ENCODE peak calls at places on chromosomes 11 and 22, in six cellular contexts. One of them, this sample, is unnamed.
A peak's percentile ranks its signal among the peaks of the same experiment; 100 is the strongest.

GRCh38 chr22:23790819-23791736 is 4.3 kb downstream of the SMARCB1 start:
- DNase-seq in adrenal gland: no peak
- DNase-seq in hepatocyte: peak; percentile 54
- DNase-seq in A549: no peak
- DNase-seq in NB4: no peak
- DNase-seq in epithelial cell of proximal tubule: no peak
- DNase-seq in this sample: no peak

GRCh38 chr11:17595526-17596309 is 48.7 kb downstream of the OTOG start:
- DNase-seq in adrenal gland: peak; percentile 3
- DNase-seq in hepatocyte: no peak
- DNase-seq in A549: no peak
- DNase-seq in NB4: no peak
- DNase-seq in epithelial cell of proximal tubule: no peak
- DNase-seq in this sample: no peak

GRCh38 chr11:114262681-114263509 is 33.3 kb upstream of the NNMT start:
- DNase-seq in adrenal gland: peak; percentile 65
- DNase-seq in hepatocyte: peak; percentile 71
- DNase-seq in A549: peak; percentile 50
- DNase-seq in NB4: peak; percentile 66
- DNase-seq in epithelial cell of proximal tubule: no peak
- DNase-seq in this sample: peak; percentile 58

GRCh38 chr11:128505449-128506058 is 81.8 kb downstream of the ETS1 start:
- DNase-seq in adrenal gland: no peak
- DNase-seq in hepatocyte: no peak
- DNase-seq in A549: no peak
- DNase-seq in NB4: no peak
- DNase-seq in epithelial cell of proximal tubule: no peak
- DNase-seq in this sample: no peak

GRCh38 chr11:65547446-65548125 is 10.6 kb downstream of the LTBP3 start:
- DNase-seq in adrenal gland: no peak
- DNase-seq in hepatocyte: no peak
- DNase-seq in A549: no peak
- DNase-seq in NB4: no peak
- DNase-seq in epithelial cell of proximal tubule: no peak
- DNase-seq in this sample: no peak

GRCh38 chr11:93541884-93542752 is 1.1 kb downstream of the SMCO4 start:
- DNase-seq in adrenal gland: peak; percentile 67
- DNase-seq in hepatocyte: peak; percentile 63
- DNase-seq in A549: peak; percentile 58
- DNase-seq in NB4: peak; percentile 88
- DNase-seq in epithelial cell of proximal tubule: peak; percentile 36
- DNase-seq in this sample: peak; percentile 63

GRCh38 chr22:44080936-44081853 is 57.1 kb downstream of the PARVB start:
- DNase-seq in adrenal gland: peak; percentile 82
- DNase-seq in hepatocyte: peak; percentile 88
- DNase-seq in A549: peak; percentile 54
- DNase-seq in NB4: peak; percentile 76
- DNase-seq in epithelial cell of proximal tubule: no peak
- DNase-seq in this sample: peak; percentile 71

GRCh38 chr11:75383246-75383645 is 16.1 kb upstream of the RPS3 start:
- DNase-seq in adrenal gland: no peak
- DNase-seq in hepatocyte: no peak
- DNase-seq in A549: peak; percentile 63
- DNase-seq in NB4: peak; percentile 84
- DNase-seq in epithelial cell of proximal tubule: no peak
- DNase-seq in this sample: no peak

GRCh38 chr11:100923555-100923954 is 206.1 kb downstream of the PGR start:
- DNase-seq in adrenal gland: no peak
- DNase-seq in hepatocyte: no peak
- DNase-seq in A549: no peak
- DNase-seq in NB4: no peak
- DNase-seq in epithelial cell of proximal tubule: no peak
- DNase-seq in this sample: no peak

GRCh38 chr11:134471341-134472187 is 59.5 kb upstream of the B3GAT1 start:
- DNase-seq in adrenal gland: no peak
- DNase-seq in hepatocyte: no peak
- DNase-seq in A549: no peak
- DNase-seq in NB4: no peak
- DNase-seq in epithelial cell of proximal tubule: no peak
- DNase-seq in this sample: no peak

GRCh38 chr11:96292291-96293010 is 50.5 kb downstream of the MAML2 start:
- DNase-seq in adrenal gland: no peak
- DNase-seq in hepatocyte: no peak
- DNase-seq in A549: no peak
- DNase-seq in NB4: no peak
- DNase-seq in epithelial cell of proximal tubule: no peak
- DNase-seq in this sample: no peak

GRCh38 chr11:19392321-19392720 is 151.6 kb upstream of the E2F8 start:
- DNase-seq in adrenal gland: no peak
- DNase-seq in hepatocyte: no peak
- DNase-seq in A549: no peak
- DNase-seq in NB4: no peak
- DNase-seq in epithelial cell of proximal tubule: no peak
- DNase-seq in this sample: no peak

GRCh38 chr11:30197869-30198268 is 32.9 kb upstream of the FSHB start:
- DNase-seq in adrenal gland: no peak
- DNase-seq in hepatocyte: no peak
- DNase-seq in A549: no peak
- DNase-seq in NB4: no peak
- DNase-seq in epithelial cell of proximal tubule: no peak
- DNase-seq in this sample: peak; percentile 99

GRCh38 chr22:20967697-20968201 is 694 bp downstream of the AIFM3 start:
- DNase-seq in adrenal gland: no peak
- DNase-seq in hepatocyte: no peak
- DNase-seq in A549: no peak
- DNase-seq in NB4: no peak
- DNase-seq in epithelial cell of proximal tubule: no peak
- DNase-seq in this sample: no peak

GRCh38 chr11:74966651-74967050 is 17.6 kb downstream of the SPCS2 start:
- DNase-seq in adrenal gland: no peak
- DNase-seq in hepatocyte: no peak
- DNase-seq in A549: no peak
- DNase-seq in NB4: no peak
- DNase-seq in epithelial cell of proximal tubule: no peak
- DNase-seq in this sample: peak; percentile 64

GRCh38 chr11:27398413-27398780 is 35.4 kb upstream of the CCDC34 start:
- DNase-seq in adrenal gland: no peak
- DNase-seq in hepatocyte: no peak
- DNase-seq in A549: no peak
- DNase-seq in NB4: no peak
- DNase-seq in epithelial cell of proximal tubule: no peak
- DNase-seq in this sample: no peak

GRCh38 chr22:43652845-43653244 is 159.3 kb downstream of the EFCAB6 start:
- DNase-seq in adrenal gland: no peak
- DNase-seq in hepatocyte: no peak
- DNase-seq in A549: no peak
- DNase-seq in NB4: no peak
- DNase-seq in epithelial cell of proximal tubule: no peak
- DNase-seq in this sample: no peak

GRCh38 chr22:40289991-40290459 is 56.3 kb upstream of the ADSL start:
- DNase-seq in adrenal gland: no peak
- DNase-seq in hepatocyte: no peak
- DNase-seq in A549: no peak
- DNase-seq in NB4: no peak
- DNase-seq in epithelial cell of proximal tubule: no peak
- DNase-seq in this sample: no peak

DNA sequence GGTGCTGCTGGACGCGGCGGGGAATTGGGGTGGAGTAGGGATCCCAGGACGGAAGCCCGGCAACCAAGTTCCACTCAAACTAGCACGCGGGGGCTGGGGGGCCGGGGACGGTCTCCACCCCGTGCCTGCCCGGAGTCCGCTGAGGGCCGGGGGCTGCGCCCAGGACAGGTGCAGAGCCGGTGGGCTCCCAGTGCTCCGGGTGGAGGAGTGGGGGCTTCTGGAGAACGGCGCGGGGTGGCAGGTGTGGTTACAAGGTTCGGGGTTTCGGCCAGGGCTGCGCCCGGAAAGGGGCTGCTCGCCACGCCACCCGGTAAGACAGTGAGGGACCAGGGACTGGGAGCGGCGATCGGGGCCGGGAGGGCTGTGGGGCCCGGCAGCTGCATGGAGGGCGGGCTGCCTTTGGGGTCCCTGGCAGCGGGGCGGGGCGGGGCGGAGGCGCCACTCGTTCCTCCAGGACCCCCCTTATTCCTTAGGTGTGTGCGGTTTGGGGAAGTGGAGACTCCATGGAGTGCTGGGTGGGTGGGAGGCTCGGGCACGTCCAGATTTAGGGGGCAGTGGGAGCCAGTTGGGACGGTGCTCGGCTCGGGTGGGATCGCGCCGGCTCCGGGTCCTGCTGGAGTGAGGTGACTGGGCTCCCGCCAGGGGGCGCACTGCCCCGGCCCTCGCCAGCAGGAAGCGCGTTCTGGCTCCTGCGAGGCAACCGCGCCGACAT is 767 bp downstream of the TSPAN18 start:
- DNase-seq in adrenal gland: peak; percentile 83
- DNase-seq in hepatocyte: peak; percentile 91
- DNase-seq in A549: peak; percentile 80
- DNase-seq in NB4: peak; percentile 74
- DNase-seq in epithelial cell of proximal tubule: no peak
- DNase-seq in this sample: peak; percentile 67
- TF ChIP-seq CTCF in adrenal gland: peak; percentile 93
- TF ChIP-seq CTCF in hepatocyte: peak; percentile 87
- TF ChIP-seq CTCF in A549: peak; percentile 94
- TF ChIP-seq CTCF in NB4: peak; percentile 76
- TF ChIP-seq CTCF in epithelial cell of proximal tubule: peak; percentile 78
- TF ChIP-seq CTCF in this sample: peak; percentile 77

DNA sequence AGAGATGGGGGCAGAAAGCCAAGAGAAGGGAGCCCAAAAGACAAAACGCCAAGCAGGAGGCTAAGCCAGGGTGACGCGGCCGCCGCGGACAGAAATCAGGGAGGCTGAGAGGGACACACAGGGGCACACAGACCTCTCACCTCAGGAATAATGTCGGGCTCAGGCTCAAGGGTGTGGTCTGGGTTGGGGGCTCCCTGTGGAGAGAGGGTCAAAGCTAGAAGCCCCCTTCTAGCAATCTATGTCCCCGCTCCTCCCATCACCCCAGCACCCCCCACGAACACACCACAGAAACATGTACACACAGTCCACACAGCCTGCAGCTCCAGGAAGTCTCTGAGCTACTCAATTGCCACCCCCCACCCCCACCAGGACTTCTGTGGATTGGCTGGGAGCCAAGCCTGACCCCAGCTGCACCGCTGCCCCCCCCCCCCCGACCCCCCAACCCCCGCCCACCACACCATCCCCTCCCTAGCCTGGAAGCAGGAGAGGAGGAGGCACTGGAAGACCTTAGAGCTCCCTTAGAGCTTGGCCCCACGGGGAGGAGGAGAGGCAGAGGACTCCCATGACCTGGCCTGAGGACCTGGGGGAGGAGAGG is 6.9 kb downstream of the BCL9L start:
- DNase-seq in adrenal gland: peak; percentile 56
- DNase-seq in hepatocyte: peak; percentile 72
- DNase-seq in A549: peak; percentile 71
- DNase-seq in NB4: no peak
- DNase-seq in epithelial cell of proximal tubule: no peak
- DNase-seq in this sample: no peak
- H3K4me3 ChIP-seq in adrenal gland: peak overlapping the region; percentile 89
- H3K4me3 ChIP-seq in hepatocyte: no peak overlapping the region
- H3K4me3 ChIP-seq in A549: peak overlapping the region; percentile 43
- H3K4me3 ChIP-seq in NB4: no peak overlapping the region
- H3K4me3 ChIP-seq in epithelial cell of proximal tubule: peak overlapping the region; percentile 41
- H3K4me3 ChIP-seq in this sample: peak overlapping the region; percentile 93

GRCh38 chr11:68505596-68505995 is 45.0 kb downstream of the PPP6R3 start:
- DNase-seq in adrenal gland: no peak
- DNase-seq in hepatocyte: no peak
- DNase-seq in A549: no peak
- DNase-seq in NB4: peak; percentile 25
- DNase-seq in epithelial cell of proximal tubule: no peak
- DNase-seq in this sample: no peak

GRCh38 chr11:68509105-68509504 is 48.6 kb downstream of the PPP6R3 start:
- DNase-seq in adrenal gland: no peak
- DNase-seq in hepatocyte: no peak
- DNase-seq in A549: no peak
- DNase-seq in NB4: no peak
- DNase-seq in epithelial cell of proximal tubule: no peak
- DNase-seq in this sample: no peak

GRCh38 chr11:68508425-68508824 is 47.9 kb downstream of the PPP6R3 start:
- DNase-seq in adrenal gland: no peak
- DNase-seq in hepatocyte: no peak
- DNase-seq in A549: no peak
- DNase-seq in NB4: no peak
- DNase-seq in epithelial cell of proximal tubule: no peak
- DNase-seq in this sample: no peak

GRCh38 chr11:68504432-68505066 is 44.0 kb downstream of the PPP6R3 start:
- DNase-seq in adrenal gland: no peak
- DNase-seq in hepatocyte: no peak
- DNase-seq in A549: no peak
- DNase-seq in NB4: no peak
- DNase-seq in epithelial cell of proximal tubule: no peak
- DNase-seq in this sample: no peak

DNA sequence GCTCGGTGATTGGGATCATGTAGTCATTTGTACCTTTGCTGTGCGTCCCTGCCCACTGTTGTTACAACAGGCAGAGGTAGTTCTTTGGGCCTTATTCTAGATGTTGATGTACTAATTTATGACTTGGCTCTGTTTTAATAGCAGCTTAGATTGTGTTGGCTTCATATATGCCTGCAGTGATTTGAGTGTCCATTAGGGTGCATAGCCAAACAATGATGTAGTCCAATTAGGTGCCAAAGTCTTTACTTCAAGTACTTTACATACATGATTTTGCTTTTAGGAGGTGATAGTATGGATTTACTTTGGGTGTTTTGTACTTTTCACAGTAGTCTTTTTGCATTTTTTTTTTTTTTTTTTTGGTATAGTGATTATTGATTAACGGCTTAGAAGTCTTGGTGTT is 46.4 kb downstream of the PPP6R3 start:
- DNase-seq in adrenal gland: no peak
- DNase-seq in hepatocyte: no peak
- DNase-seq in A549: peak; percentile 22
- DNase-seq in NB4: no peak
- DNase-seq in epithelial cell of proximal tubule: no peak
- DNase-seq in this sample: peak; percentile 13
- TF ChIP-seq CTCF in adrenal gland: no peak
- TF ChIP-seq CTCF in hepatocyte: no peak
- TF ChIP-seq CTCF in A549: no peak
- TF ChIP-seq CTCF in NB4: no peak
- TF ChIP-seq CTCF in epithelial cell of proximal tubule: peak; percentile 25
- TF ChIP-seq CTCF in this sample: peak; percentile 24

GRCh38 chr11:1437500-1437899 is 47.8 kb downstream of the BRSK2 start:
- DNase-seq in adrenal gland: no peak
- DNase-seq in hepatocyte: peak; percentile 93
- DNase-seq in A549: peak; percentile 38
- DNase-seq in NB4: no peak
- DNase-seq in epithelial cell of proximal tubule: no peak
- DNase-seq in this sample: no peak

GRCh38 chr11:1434941-1435340 is 45.2 kb downstream of the BRSK2 start:
- DNase-seq in adrenal gland: no peak
- DNase-seq in hepatocyte: no peak
- DNase-seq in A549: no peak
- DNase-seq in NB4: no peak
- DNase-seq in epithelial cell of proximal tubule: no peak
- DNase-seq in this sample: no peak

GRCh38 chr11:1435820-1436467 is 46.2 kb downstream of the BRSK2 start:
- DNase-seq in adrenal gland: no peak
- DNase-seq in hepatocyte: peak; percentile 43
- DNase-seq in A549: peak; percentile 41
- DNase-seq in NB4: no peak
- DNase-seq in epithelial cell of proximal tubule: no peak
- DNase-seq in this sample: no peak

GRCh38 chr11:1438261-1438966 is 48.2 kb downstream of the MOB2 start:
- DNase-seq in adrenal gland: no peak
- DNase-seq in hepatocyte: no peak
- DNase-seq in A549: no peak
- DNase-seq in NB4: no peak
- DNase-seq in epithelial cell of proximal tubule: no peak
- DNase-seq in this sample: no peak

GRCh38 chr11:1436468-1437030 is 46.8 kb downstream of the BRSK2 start:
- DNase-seq in adrenal gland: no peak
- DNase-seq in hepatocyte: no peak
- DNase-seq in A549: no peak
- DNase-seq in NB4: no peak
- DNase-seq in epithelial cell of proximal tubule: no peak
- DNase-seq in this sample: no peak
- H3K4me3 ChIP-seq in adrenal gland: no peak overlapping the region
- H3K4me3 ChIP-seq in hepatocyte: no peak overlapping the region
- H3K4me3 ChIP-seq in A549: no peak overlapping the region
- H3K4me3 ChIP-seq in NB4: no peak overlapping the region
- H3K4me3 ChIP-seq in epithelial cell of proximal tubule: no peak overlapping the region
- H3K4me3 ChIP-seq in this sample: no peak overlapping the region